ENCODE peak calls at places on chromosome 4, in nine cellular contexts. S, R, B, F, I, V, H, T and Z are unnamed samples.

GRCh38 chr4:100174985-100175383 is 15.3 kb downstream of the DDIT4L start:
- DNase-seq in S (no peak), R (no peak), B (peak; percentile 14), F (no peak), I (no peak), V (no peak), H (no peak), T (no peak), Z (no peak)

GRCh38 chr4:168796362-168797106 is 213.5 kb downstream of the CBR4 start:
- DNase-seq in S (peak; percentile 81), R (no peak), B (no peak), F (no peak), I (no peak), V (no peak), H (no peak), T (no peak), Z (no peak)

GRCh38 chr4:105116616-105117319 is 29.9 kb upstream of the TET2 start:
- DNase-seq in S (no peak), R (peak; percentile 64), B (no peak), F (no peak), I (no peak), V (no peak), H (peak; percentile 42), T (no peak), Z (no peak)

GRCh38 chr4:168647976-168648375 is 151.1 kb downstream of the PALLD start:
- DNase-seq in S (no peak), R (no peak), B (no peak), F (no peak), I (no peak), V (no peak), H (no peak), T (no peak), Z (no peak)

GRCh38 chr4:80045831-80046230 is 27.2 kb downstream of the ANTXR2 start:
- DNase-seq in S (peak; percentile 58), R (no peak), B (no peak), F (no peak), I (no peak), V (no peak), H (no peak), T (no peak), Z (no peak)

GRCh38 chr4:61958591-61958990 is 758.5 kb downstream of the ADGRL3 start:
- DNase-seq in S (no peak), R (no peak), B (peak; percentile 2), F (no peak), I (no peak), V (no peak), H (no peak), T (no peak), Z (no peak)

GRCh38 chr4:105666693-105667092 is 41.8 kb downstream of the INTS12 start:
- DNase-seq in S (peak; percentile 63), R (no peak), B (peak; percentile 55), F (no peak), I (no peak), V (no peak), H (no peak), T (no peak), Z (no peak)

GRCh38 chr4:165325732-165326512 is 1.5 kb upstream of the MSMO1 start:
- DNase-seq in S (peak; percentile 95), R (no peak), B (no peak), F (no peak), I (no peak), V (no peak), H (peak; percentile 65), T (no peak), Z (no peak)

GRCh38 chr4:148216866-148217814 is 225.1 kb downstream of the NR3C2 start:
- DNase-seq in S (no peak), R (no peak), B (no peak), F (no peak), I (no peak), V (no peak), H (no peak), T (no peak), Z (no peak)

GRCh38 chr4:3436798-3437581 is 4.8 kb upstream of the HGFAC start:
- DNase-seq in S (peak; percentile 90), R (no peak), B (no peak), F (peak; percentile 74), I (peak; percentile 82), V (peak; percentile 90), H (peak; percentile 59), T (no peak), Z (no peak)

GRCh38 chr4:175499735-175500352 is 312.2 kb downstream of the GPM6A start:
- DNase-seq in S (no peak), R (no peak), B (no peak), F (peak; percentile 19), I (no peak), V (no peak), H (no peak), T (no peak), Z (no peak)

GRCh38 chr4:100935090-100935489 is 412.2 kb downstream of the PPP3CA start:
- DNase-seq in S (peak; percentile 32), R (peak; percentile 12), B (no peak), F (no peak), I (no peak), V (no peak), H (no peak), T (peak; percentile 9), Z (no peak)

GRCh38 chr4:184126800-184127199 is 90.9 kb downstream of the ENPP6 start:
- DNase-seq in S (no peak), R (no peak), B (no peak), F (no peak), I (no peak), V (no peak), H (no peak), T (no peak), Z (no peak)

GRCh38 chr4:6275898-6276563 is 6.4 kb downstream of the WFS1 start:
- DNase-seq in S (no peak), R (no peak), B (no peak), F (no peak), I (no peak), V (no peak), H (no peak), T (no peak), Z (no peak)

GRCh38 chr4:118801895-118802575 is 33.9 kb downstream of the SEC24D start:
- DNase-seq in S (no peak), R (no peak), B (no peak), F (no peak), I (no peak), V (no peak), H (no peak), T (no peak), Z (no peak)

GRCh38 chr4:55808187-55808586 is 11.4 kb upstream of the EXOC1L start:
- DNase-seq in S (no peak), R (no peak), B (peak; percentile 42), F (no peak), I (no peak), V (no peak), H (no peak), T (peak; percentile 44), Z (no peak)

GRCh38 chr4:40202474-40202873 is 5.6 kb downstream of the RHOH start:
- DNase-seq in S (no peak), R (no peak), B (no peak), F (no peak), I (no peak), V (no peak), H (no peak), T (no peak), Z (no peak)
- H3K27me3 ChIP-seq in S (no peaks in the 10 kb centered on the region), R (no peaks in the 10 kb centered on the region), B (no peaks in the 10 kb centered on the region), F (no peaks in the 10 kb centered on the region), I (no peaks in the 10 kb centered on the region), V (no peaks in the 10 kb centered on the region), H (no peaks in the 10 kb centered on the region), T (no peaks in the 10 kb centered on the region), Z (no peaks in the 10 kb centered on the region)

DNA sequence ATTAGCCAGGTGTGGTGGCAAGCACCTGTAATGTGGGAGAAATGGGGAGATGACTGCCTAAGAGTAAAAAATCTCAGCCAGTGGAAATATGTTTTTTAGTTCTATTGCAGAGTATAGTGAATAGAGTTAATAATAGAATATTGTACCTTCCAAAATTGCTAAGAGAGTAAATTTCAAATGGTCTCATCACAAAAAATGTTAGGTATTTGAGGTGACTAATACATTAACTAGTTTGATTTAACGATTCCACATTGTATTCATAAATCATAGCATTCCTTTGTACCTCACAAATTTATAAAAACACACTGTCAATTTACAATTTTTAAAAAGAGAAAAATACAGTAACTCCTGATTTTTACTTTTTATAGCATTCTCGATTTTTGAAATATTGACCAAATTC is 681.5 kb upstream of the EPHA5 start:
- DNase-seq in S (no peak), R (no peak), B (no peak), F (no peak), I (no peak), V (no peak), H (no peak), T (no peak), Z (no peak)
- TF ChIP-seq CTCF in S (no peak), R (no peak), B (no peak), F (no peak), I (no peak), V (no peak), H (no peak), T (no peak), Z (no peak)

GRCh38 chr4:72919937-72920336 is 149.6 kb downstream of the COX18 start:
- DNase-seq in S (no peak), R (peak; percentile 45), B (no peak), F (no peak), I (no peak), V (no peak), H (no peak), T (no peak), Z (no peak)
- H3K4me3 ChIP-seq in S (no peak overlapping the region), R (no peak overlapping the region), B (no peak overlapping the region), F (no peak overlapping the region), I (no peak overlapping the region), V (no peak overlapping the region), H (no peak overlapping the region), T (no peak overlapping the region), Z (no peak overlapping the region)

GRCh38 chr4:1416051-1416947 is 10.1 kb upstream of the NKX1-1 start:
- DNase-seq in S (no peak), R (no peak), B (no peak), F (no peak), I (no peak), V (no peak), H (no peak), T (peak; percentile 41), Z (peak; percentile 45)

GRCh38 chr4:1415681-1415981 is 9.4 kb upstream of the NKX1-1 start:
- DNase-seq in S (no peak), R (no peak), B (no peak), F (no peak), I (no peak), V (no peak), H (no peak), T (peak; percentile 27), Z (no peak)

GRCh38 chr4:1417522-1418390 is 11.5 kb upstream of the NKX1-1 start:
- DNase-seq in S (no peak), R (no peak), B (no peak), F (no peak), I (peak; percentile 54), V (no peak), H (peak; percentile 12), T (peak; percentile 30), Z (no peak)

GRCh38 chr4:1418494-1419285 is 12.4 kb upstream of the NKX1-1 start:
- DNase-seq in S (no peak), R (no peak), B (no peak), F (no peak), I (peak; percentile 41), V (peak; percentile 1), H (peak; percentile 9), T (no peak), Z (no peak)

DNA sequence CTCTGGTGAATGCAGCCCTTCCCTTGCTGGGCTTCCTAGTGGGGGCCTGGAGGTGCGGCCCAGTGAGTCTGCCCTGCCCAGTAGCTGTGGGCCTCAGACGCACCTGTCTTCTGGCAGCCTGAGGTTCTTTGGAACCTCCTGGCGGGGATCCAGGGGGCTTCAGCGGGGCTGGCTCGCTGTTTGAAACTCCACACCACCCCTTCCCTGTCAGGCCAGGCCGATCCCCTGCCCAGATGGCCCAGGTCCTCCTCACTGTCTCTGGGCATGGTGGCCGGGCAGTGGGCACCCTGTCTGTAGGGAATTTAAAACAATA is 10.7 kb upstream of the NKX1-1 start:
- DNase-seq in S (no peak), R (no peak), B (no peak), F (no peak), I (peak; percentile 46), V (peak; percentile 3), H (peak; percentile 15), T (peak; percentile 27), Z (no peak)
- H3K27me3 ChIP-seq in S (peaks cover 2% of the 10 kb centered on the region), R (no peaks in the 10 kb centered on the region), B (peaks cover 67% of the 10 kb centered on the region), F (peaks cover 18% of the 10 kb centered on the region), I (no peaks in the 10 kb centered on the region), V (peaks cover 36% of the 10 kb centered on the region), H (no peaks in the 10 kb centered on the region), T (peaks cover 84% of the 10 kb centered on the region), Z (peaks cover 5% of the 10 kb centered on the region)